ENCODE peak calls at places on chromosomes 7 and 10, in six cellular contexts. One of them, this sample, is unnamed. For H3K4me1, the result is how much of the 10 kb centered on the place peaks cover.

GRCh38 chr7:116212859-116213258 is 2.5 kb downstream of the TES start:
- DNase-seq in H9: no peak
- DNase-seq in spleen: no peak
- DNase-seq in lower lobe of right lung: no peak
- DNase-seq in upper lobe of right lung: no peak
- DNase-seq in heart right ventricle: no peak
- DNase-seq in this sample: no peak

GRCh38 chr10:99530108-99531025 is 2.4 kb upstream of the NKX2-3 start:
- DNase-seq in H9: peak
- DNase-seq in spleen: peak
- DNase-seq in lower lobe of right lung: no peak
- DNase-seq in upper lobe of right lung: no peak
- DNase-seq in heart right ventricle: no peak
- DNase-seq in this sample: no peak

GRCh38 chr10:90087197-90088007 is 386.0 kb downstream of the KIF20B start:
- DNase-seq in H9: no peak
- DNase-seq in spleen: no peak
- DNase-seq in lower lobe of right lung: no peak
- DNase-seq in upper lobe of right lung: no peak
- DNase-seq in heart right ventricle: no peak
- DNase-seq in this sample: no peak

GRCh38 chr10:21100190-21100589 is 203.1 kb upstream of the NEBL start:
- DNase-seq in H9: no peak
- DNase-seq in spleen: no peak
- DNase-seq in lower lobe of right lung: no peak
- DNase-seq in upper lobe of right lung: no peak
- DNase-seq in heart right ventricle: no peak
- DNase-seq in this sample: no peak

GRCh38 chr10:72812798-72813430 is 80.6 kb upstream of the OIT3 start:
- DNase-seq in H9: no peak
- DNase-seq in spleen: no peak
- DNase-seq in lower lobe of right lung: no peak
- DNase-seq in upper lobe of right lung: no peak
- DNase-seq in heart right ventricle: no peak
- DNase-seq in this sample: no peak

GRCh38 chr10:82813856-82814255 is 938.9 kb downstream of the NRG3 start:
- DNase-seq in H9: no peak
- DNase-seq in spleen: no peak
- DNase-seq in lower lobe of right lung: no peak
- DNase-seq in upper lobe of right lung: no peak
- DNase-seq in heart right ventricle: no peak
- DNase-seq in this sample: no peak

GRCh38 chr7:101066141-101066857 is 19.0 kb upstream of the TRIM56 start:
- DNase-seq in H9: no peak
- DNase-seq in spleen: peak
- DNase-seq in lower lobe of right lung: peak
- DNase-seq in upper lobe of right lung: no peak
- DNase-seq in heart right ventricle: peak
- DNase-seq in this sample: no peak

GRCh38 chr7:42189535-42189934 is 47.5 kb downstream of the GLI3 start:
- DNase-seq in H9: no peak
- DNase-seq in spleen: no peak
- DNase-seq in lower lobe of right lung: no peak
- DNase-seq in upper lobe of right lung: no peak
- DNase-seq in heart right ventricle: no peak
- DNase-seq in this sample: no peak

GRCh38 chr7:140533394-140533872 is 54.1 kb upstream of the MKRN1 start:
- DNase-seq in H9: no peak
- DNase-seq in spleen: no peak
- DNase-seq in lower lobe of right lung: no peak
- DNase-seq in upper lobe of right lung: no peak
- DNase-seq in heart right ventricle: peak
- DNase-seq in this sample: no peak

GRCh38 chr7:43467406-43467805 is 115.5 kb upstream of the STK17A start:
- DNase-seq in H9: no peak
- DNase-seq in spleen: no peak
- DNase-seq in lower lobe of right lung: no peak
- DNase-seq in upper lobe of right lung: no peak
- DNase-seq in heart right ventricle: no peak
- DNase-seq in this sample: no peak

GRCh38 chr10:34814228-34815173 is 595 bp downstream of the PARD3 start:
- DNase-seq in H9: peak
- DNase-seq in spleen: peak
- DNase-seq in lower lobe of right lung: no peak
- DNase-seq in upper lobe of right lung: peak
- DNase-seq in heart right ventricle: peak
- DNase-seq in this sample: no peak

GRCh38 chr7:38229386-38229785 is 44.0 kb downstream of the TARP start:
- DNase-seq in H9: no peak
- DNase-seq in spleen: no peak
- DNase-seq in lower lobe of right lung: no peak
- DNase-seq in upper lobe of right lung: no peak
- DNase-seq in heart right ventricle: no peak
- DNase-seq in this sample: no peak

GRCh38 chr10:34539533-34540315 is 275.4 kb downstream of the PARD3 start:
- DNase-seq in H9: no peak
- DNase-seq in spleen: no peak
- DNase-seq in lower lobe of right lung: no peak
- DNase-seq in upper lobe of right lung: no peak
- DNase-seq in heart right ventricle: no peak
- DNase-seq in this sample: no peak

GRCh38 chr10:29784175-29784773 is 149.5 kb upstream of the SVIL start:
- DNase-seq in H9: peak
- DNase-seq in spleen: no peak
- DNase-seq in lower lobe of right lung: no peak
- DNase-seq in upper lobe of right lung: no peak
- DNase-seq in heart right ventricle: peak
- DNase-seq in this sample: no peak

GRCh38 chr7:24346129-24346528 is 62.1 kb downstream of the NPY start:
- DNase-seq in H9: no peak
- DNase-seq in spleen: no peak
- DNase-seq in lower lobe of right lung: no peak
- DNase-seq in upper lobe of right lung: no peak
- DNase-seq in heart right ventricle: no peak
- DNase-seq in this sample: no peak

GRCh38 chr7:41134242-41134872 is 568.5 kb downstream of the INHBA start:
- DNase-seq in H9: no peak
- DNase-seq in spleen: no peak
- DNase-seq in lower lobe of right lung: no peak
- DNase-seq in upper lobe of right lung: no peak
- DNase-seq in heart right ventricle: no peak
- DNase-seq in this sample: no peak

GRCh38 chr10:5861269-5862031 is 28.2 kb downstream of the ANKRD16 start:
- DNase-seq in H9: no peak
- DNase-seq in spleen: no peak
- DNase-seq in lower lobe of right lung: no peak
- DNase-seq in upper lobe of right lung: no peak
- DNase-seq in heart right ventricle: no peak
- DNase-seq in this sample: no peak
- H3K4me1 ChIP-seq in H9: under half
- H3K4me1 ChIP-seq in spleen: under half
- H3K4me1 ChIP-seq in lower lobe of right lung: under half
- H3K4me1 ChIP-seq in upper lobe of right lung: under half
- H3K4me1 ChIP-seq in heart right ventricle: under half
- H3K4me1 ChIP-seq in this sample: under half

DNA sequence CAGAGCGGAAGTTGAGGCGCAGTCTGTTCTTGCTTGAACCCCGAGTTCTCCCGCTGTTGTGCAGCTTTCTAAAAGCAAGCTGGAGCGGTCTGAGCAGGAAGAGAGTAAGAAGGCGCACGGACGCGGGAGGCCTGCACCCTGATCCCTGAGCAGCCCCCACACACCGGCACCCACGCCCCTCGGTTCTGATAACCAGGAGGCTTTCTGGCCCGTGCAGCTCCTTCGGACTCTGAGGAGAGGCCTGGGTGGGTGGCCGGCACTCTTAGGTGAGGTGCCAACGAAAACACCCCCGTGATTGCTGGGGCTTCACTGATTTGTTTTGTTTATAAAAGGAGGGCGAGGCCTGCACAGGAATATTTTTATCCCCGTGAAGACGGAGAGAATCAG is 28.9 kb downstream of the AMZ1 start:
- DNase-seq in H9: no peak
- DNase-seq in spleen: no peak
- DNase-seq in lower lobe of right lung: no peak
- DNase-seq in upper lobe of right lung: no peak
- DNase-seq in heart right ventricle: no peak
- DNase-seq in this sample: no peak
- H3K4me1 ChIP-seq in H9: under half
- H3K4me1 ChIP-seq in spleen: half or more
- H3K4me1 ChIP-seq in lower lobe of right lung: half or more
- H3K4me1 ChIP-seq in upper lobe of right lung: under half
- H3K4me1 ChIP-seq in heart right ventricle: under half
- H3K4me1 ChIP-seq in this sample: under half

GRCh38 chr7:105879782-105880181 is 3.4 kb upstream of the ATXN7L1 start:
- DNase-seq in H9: no peak
- DNase-seq in spleen: no peak
- DNase-seq in lower lobe of right lung: no peak
- DNase-seq in upper lobe of right lung: no peak
- DNase-seq in heart right ventricle: no peak
- DNase-seq in this sample: no peak
- H3K4me1 ChIP-seq in H9: under half
- H3K4me1 ChIP-seq in spleen: under half
- H3K4me1 ChIP-seq in lower lobe of right lung: under half
- H3K4me1 ChIP-seq in upper lobe of right lung: under half
- H3K4me1 ChIP-seq in heart right ventricle: under half
- H3K4me1 ChIP-seq in this sample: under half

GRCh38 chr10:79103078-79103477 is 34.3 kb downstream of the ZMIZ1 start:
- DNase-seq in H9: no peak
- DNase-seq in spleen: peak
- DNase-seq in lower lobe of right lung: no peak
- DNase-seq in upper lobe of right lung: no peak
- DNase-seq in heart right ventricle: no peak
- DNase-seq in this sample: no peak
- H3K4me1 ChIP-seq in H9: under half
- H3K4me1 ChIP-seq in spleen: half or more
- H3K4me1 ChIP-seq in lower lobe of right lung: half or more
- H3K4me1 ChIP-seq in upper lobe of right lung: half or more
- H3K4me1 ChIP-seq in heart right ventricle: half or more
- H3K4me1 ChIP-seq in this sample: under half

GRCh38 chr7:98286093-98286525 is 4.6 kb downstream of the BRI3 start:
- DNase-seq in H9: no peak
- DNase-seq in spleen: peak
- DNase-seq in lower lobe of right lung: peak
- DNase-seq in upper lobe of right lung: peak
- DNase-seq in heart right ventricle: peak
- DNase-seq in this sample: no peak

GRCh38 chr7:98287486-98287959 is 6.0 kb downstream of the BRI3 start:
- DNase-seq in H9: peak
- DNase-seq in spleen: no peak
- DNase-seq in lower lobe of right lung: peak
- DNase-seq in upper lobe of right lung: peak
- DNase-seq in heart right ventricle: no peak
- DNase-seq in this sample: no peak

GRCh38 chr7:98288064-98288823 is 6.8 kb downstream of the BRI3 start:
- DNase-seq in H9: no peak
- DNase-seq in spleen: no peak
- DNase-seq in lower lobe of right lung: no peak
- DNase-seq in upper lobe of right lung: peak
- DNase-seq in heart right ventricle: no peak
- DNase-seq in this sample: no peak

GRCh38 chr7:98285132-98286092 is 3.9 kb downstream of the BRI3 start:
- DNase-seq in H9: no peak
- DNase-seq in spleen: no peak
- DNase-seq in lower lobe of right lung: no peak
- DNase-seq in upper lobe of right lung: no peak
- DNase-seq in heart right ventricle: no peak
- DNase-seq in this sample: no peak

DNA sequence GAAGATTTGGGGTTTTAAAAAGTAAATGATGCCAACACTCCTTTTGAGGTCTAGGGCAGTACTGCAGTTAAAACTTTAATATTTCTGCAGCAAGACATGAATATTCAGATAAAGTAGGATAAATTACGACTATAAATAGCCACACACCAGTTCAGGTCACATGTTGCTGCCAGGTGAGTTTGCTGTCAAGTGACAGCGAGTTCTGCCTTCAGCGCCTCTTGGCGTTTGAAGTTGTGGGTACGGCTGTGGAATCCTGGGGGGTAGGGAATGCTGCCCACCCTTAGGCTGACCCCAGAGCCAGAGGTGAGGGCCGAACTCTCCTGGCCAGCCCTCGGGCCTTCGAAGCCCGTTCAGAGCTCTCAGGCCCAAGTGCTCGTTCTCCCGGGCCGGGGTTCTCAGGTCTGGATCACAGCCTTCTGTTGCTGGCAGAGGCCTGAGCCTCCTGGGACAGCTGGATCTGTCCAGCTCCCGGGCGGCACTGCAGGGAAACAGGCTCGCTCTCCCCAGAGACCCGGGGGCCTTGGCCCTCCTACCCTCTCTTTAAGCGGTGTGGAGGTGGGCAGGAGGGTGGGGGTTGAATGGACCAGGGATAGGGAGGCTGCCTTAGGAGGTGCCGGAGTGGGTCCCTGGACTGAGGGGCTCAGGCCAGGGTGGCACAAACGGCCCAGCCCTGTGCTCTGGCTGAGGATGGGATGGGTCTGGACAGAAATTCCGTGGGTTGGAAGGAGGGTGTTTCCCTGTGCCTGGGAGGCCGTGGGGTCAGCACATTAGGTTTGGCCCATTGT is 5.4 kb downstream of the BRI3 start:
- DNase-seq in H9: peak
- DNase-seq in spleen: no peak
- DNase-seq in lower lobe of right lung: no peak
- DNase-seq in upper lobe of right lung: peak
- DNase-seq in heart right ventricle: peak
- DNase-seq in this sample: no peak
- H3K4me1 ChIP-seq in H9: under half
- H3K4me1 ChIP-seq in spleen: half or more
- H3K4me1 ChIP-seq in lower lobe of right lung: half or more
- H3K4me1 ChIP-seq in upper lobe of right lung: half or more
- H3K4me1 ChIP-seq in heart right ventricle: half or more
- H3K4me1 ChIP-seq in this sample: under half

DNA sequence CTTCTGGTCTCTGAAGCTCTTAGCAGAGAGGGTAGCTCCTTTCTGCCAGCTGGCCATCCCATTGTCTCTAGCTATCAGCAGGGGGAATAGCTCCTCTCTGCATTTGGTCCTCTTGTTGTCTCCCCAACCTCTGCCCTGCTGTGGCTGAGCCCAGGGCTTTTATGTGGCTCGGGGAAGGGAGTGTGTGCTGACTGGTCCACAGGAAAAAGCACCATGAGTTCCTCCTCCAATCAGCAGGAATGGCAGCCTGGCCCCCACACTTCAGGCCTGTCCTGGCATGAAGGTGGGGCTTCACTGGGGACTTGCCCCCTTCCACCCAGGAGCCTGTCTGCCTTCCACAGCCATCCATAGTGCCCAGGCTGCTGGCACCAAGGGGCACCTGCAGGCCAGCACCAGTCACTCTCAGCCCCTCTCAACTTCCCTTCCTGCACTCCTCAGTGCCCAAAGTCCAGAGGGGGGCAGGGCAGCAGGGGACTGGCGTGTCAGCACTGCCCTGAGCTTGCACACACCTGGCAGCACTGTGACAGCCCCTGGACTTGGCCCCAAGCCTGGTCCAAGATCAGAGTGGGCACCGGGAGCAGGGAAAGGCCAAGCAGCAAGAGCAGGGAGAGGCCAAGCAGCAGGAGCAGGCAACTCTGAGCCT is 36.2 kb downstream of the NOLC1 start:
- DNase-seq in H9: no peak
- DNase-seq in spleen: no peak
- DNase-seq in lower lobe of right lung: no peak
- DNase-seq in upper lobe of right lung: no peak
- DNase-seq in heart right ventricle: no peak
- DNase-seq in this sample: no peak
- H3K4me1 ChIP-seq in H9: under half
- H3K4me1 ChIP-seq in spleen: under half
- H3K4me1 ChIP-seq in lower lobe of right lung: under half
- H3K4me1 ChIP-seq in upper lobe of right lung: under half
- H3K4me1 ChIP-seq in heart right ventricle: under half
- H3K4me1 ChIP-seq in this sample: under half

This sample was measured in effector memory CD4-positive, alpha-beta T cell.